ENCODE peak calls at places on chromosomes 13 and 19, in ten cellular contexts. One of them, this sample, is unnamed.
A peak's percentile ranks its signal among the peaks of the same experiment; 100 is the strongest.

GRCh38 chr13:34627905-34628682 is 314.0 kb upstream of the NBEA start:
- DNase-seq in cardiac muscle cell: no peak
- DNase-seq in heart left ventricle: no peak
- DNase-seq in esophagus squamous epithelium: no peak
- DNase-seq in pancreas: no peak
- DNase-seq in lower lobe of right lung: no peak
- DNase-seq in A673: no peak
- DNase-seq in caudate nucleus: no peak
- DNase-seq in endodermal cell: no peak
- DNase-seq in PC-9: no peak
- DNase-seq in this sample: no peak

GRCh38 chr19:58354478-58355030 is 1.3 kb upstream of the A1BG start:
- DNase-seq in heart left ventricle: no peak
- DNase-seq in endodermal cell: no peak
- DNase-seq in lower lobe of right lung: no peak
- DNase-seq in A673: no peak
- DNase-seq in cardiac muscle cell: no peak
- DNase-seq in caudate nucleus: no peak
- DNase-seq in esophagus squamous epithelium: no peak
- DNase-seq in pancreas: no peak
- DNase-seq in PC-9: no peak
- DNase-seq in this sample: no peak

GRCh38 chr13:41652735-41653361 is 195.5 kb downstream of the RGCC start:
- DNase-seq in A673: peak; percentile 52
- DNase-seq in cardiac muscle cell: peak; percentile 76
- DNase-seq in caudate nucleus: no peak
- DNase-seq in pancreas: no peak
- DNase-seq in heart left ventricle: no peak
- DNase-seq in endodermal cell: no peak
- DNase-seq in esophagus squamous epithelium: no peak
- DNase-seq in lower lobe of right lung: no peak
- DNase-seq in PC-9: peak; percentile 12
- DNase-seq in this sample: no peak

GRCh38 chr13:59086147-59086546 is 1077.6 kb downstream of the DIAPH3 start:
- DNase-seq in heart left ventricle: no peak
- DNase-seq in cardiac muscle cell: peak; percentile 29
- DNase-seq in pancreas: no peak
- DNase-seq in caudate nucleus: no peak
- DNase-seq in PC-9: no peak
- DNase-seq in esophagus squamous epithelium: no peak
- DNase-seq in lower lobe of right lung: no peak
- DNase-seq in endodermal cell: no peak
- DNase-seq in A673: peak; percentile 6
- DNase-seq in this sample: no peak

GRCh38 chr19:47613165-47614146 is 4.5 kb downstream of the BICRA start:
- DNase-seq in lower lobe of right lung: no peak
- DNase-seq in caudate nucleus: no peak
- DNase-seq in A673: peak; percentile 86
- DNase-seq in esophagus squamous epithelium: no peak
- DNase-seq in endodermal cell: peak; percentile 92
- DNase-seq in heart left ventricle: no peak
- DNase-seq in PC-9: no peak
- DNase-seq in pancreas: no peak
- DNase-seq in cardiac muscle cell: peak; percentile 77
- DNase-seq in this sample: peak; percentile 43

GRCh38 chr19:49912965-49913685 is 15.9 kb upstream of the ATF5 start:
- DNase-seq in cardiac muscle cell: no peak
- DNase-seq in endodermal cell: peak; percentile 80
- DNase-seq in lower lobe of right lung: no peak
- DNase-seq in esophagus squamous epithelium: no peak
- DNase-seq in caudate nucleus: no peak
- DNase-seq in heart left ventricle: peak; percentile 51
- DNase-seq in A673: no peak
- DNase-seq in pancreas: no peak
- DNase-seq in PC-9: no peak
- DNase-seq in this sample: no peak

GRCh38 chr13:56735537-56735942 is 405.2 kb upstream of the PRR20A start:
- DNase-seq in esophagus squamous epithelium: no peak
- DNase-seq in heart left ventricle: peak; percentile 28
- DNase-seq in lower lobe of right lung: no peak
- DNase-seq in caudate nucleus: no peak
- DNase-seq in PC-9: no peak
- DNase-seq in cardiac muscle cell: no peak
- DNase-seq in pancreas: no peak
- DNase-seq in endodermal cell: peak; percentile 83
- DNase-seq in A673: no peak
- DNase-seq in this sample: no peak

GRCh38 chr13:24631922-24632321 is 48.3 kb upstream of the ATP12A start:
- DNase-seq in lower lobe of right lung: no peak
- DNase-seq in heart left ventricle: no peak
- DNase-seq in esophagus squamous epithelium: no peak
- DNase-seq in A673: no peak
- DNase-seq in cardiac muscle cell: no peak
- DNase-seq in pancreas: no peak
- DNase-seq in PC-9: no peak
- DNase-seq in endodermal cell: no peak
- DNase-seq in caudate nucleus: no peak
- DNase-seq in this sample: no peak

GRCh38 chr13:95787356-95788099 is 110.6 kb downstream of the DNAJC3 start:
- DNase-seq in esophagus squamous epithelium: no peak
- DNase-seq in pancreas: peak; percentile 26
- DNase-seq in lower lobe of right lung: no peak
- DNase-seq in A673: no peak
- DNase-seq in PC-9: no peak
- DNase-seq in caudate nucleus: no peak
- DNase-seq in endodermal cell: no peak
- DNase-seq in cardiac muscle cell: no peak
- DNase-seq in heart left ventricle: no peak
- DNase-seq in this sample: no peak

GRCh38 chr13:95781016-95781415 is 104.1 kb downstream of the DNAJC3 start:
- DNase-seq in A673: no peak
- DNase-seq in endodermal cell: no peak
- DNase-seq in esophagus squamous epithelium: no peak
- DNase-seq in pancreas: no peak
- DNase-seq in heart left ventricle: no peak
- DNase-seq in cardiac muscle cell: no peak
- DNase-seq in lower lobe of right lung: no peak
- DNase-seq in caudate nucleus: no peak
- DNase-seq in PC-9: no peak
- DNase-seq in this sample: no peak

GRCh38 chr13:95784161-95784880 is 107.4 kb downstream of the DNAJC3 start:
- DNase-seq in heart left ventricle: no peak
- DNase-seq in cardiac muscle cell: peak; percentile 90
- DNase-seq in PC-9: no peak
- DNase-seq in caudate nucleus: no peak
- DNase-seq in lower lobe of right lung: no peak
- DNase-seq in endodermal cell: no peak
- DNase-seq in esophagus squamous epithelium: no peak
- DNase-seq in A673: no peak
- DNase-seq in pancreas: no peak
- DNase-seq in this sample: no peak

GRCh38 chr13:95784891-95785290 is 108.0 kb downstream of the DNAJC3 start:
- DNase-seq in esophagus squamous epithelium: no peak
- DNase-seq in PC-9: no peak
- DNase-seq in cardiac muscle cell: peak; percentile 49
- DNase-seq in endodermal cell: no peak
- DNase-seq in A673: no peak
- DNase-seq in caudate nucleus: no peak
- DNase-seq in lower lobe of right lung: no peak
- DNase-seq in pancreas: no peak
- DNase-seq in heart left ventricle: no peak
- DNase-seq in this sample: no peak

DNA sequence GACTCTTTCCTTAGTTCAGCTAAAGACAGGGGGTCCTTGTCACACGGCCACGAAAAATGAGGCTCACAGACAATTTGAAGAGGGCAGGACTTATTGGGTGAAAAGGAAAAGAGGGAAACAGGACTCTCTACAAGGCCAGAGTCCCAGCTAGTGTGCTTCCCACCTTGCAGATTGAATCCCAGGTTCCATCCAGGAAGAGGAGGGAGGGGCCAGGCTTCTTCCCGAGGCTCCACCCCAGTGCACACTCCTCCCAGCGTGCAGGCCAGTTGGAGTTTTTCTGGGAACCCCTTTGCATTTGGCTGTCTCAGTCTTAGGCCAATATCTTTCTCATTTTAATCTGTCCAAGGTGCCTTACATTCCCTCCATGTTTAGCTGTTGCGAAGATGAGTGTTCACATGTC is 106.8 kb downstream of the DNAJC3 start:
- DNase-seq in cardiac muscle cell: no peak
- DNase-seq in heart left ventricle: no peak
- DNase-seq in endodermal cell: no peak
- DNase-seq in PC-9: no peak
- DNase-seq in esophagus squamous epithelium: no peak
- DNase-seq in A673: no peak
- DNase-seq in pancreas: no peak
- DNase-seq in lower lobe of right lung: no peak
- DNase-seq in caudate nucleus: no peak
- DNase-seq in this sample: no peak
- H3K27ac ChIP-seq in cardiac muscle cell: no peak overlapping the region
- H3K27ac ChIP-seq in heart left ventricle: no peak overlapping the region
- H3K27ac ChIP-seq in endodermal cell: no peak overlapping the region
- H3K27ac ChIP-seq in PC-9: no peak overlapping the region
- H3K27ac ChIP-seq in esophagus squamous epithelium: no peak overlapping the region
- H3K27ac ChIP-seq in A673: no peak overlapping the region
- H3K27ac ChIP-seq in pancreas: no peak overlapping the region
- H3K27ac ChIP-seq in lower lobe of right lung: no peak overlapping the region
- H3K27ac ChIP-seq in caudate nucleus: no peak overlapping the region
- H3K27ac ChIP-seq in this sample: no peak overlapping the region

DNA sequence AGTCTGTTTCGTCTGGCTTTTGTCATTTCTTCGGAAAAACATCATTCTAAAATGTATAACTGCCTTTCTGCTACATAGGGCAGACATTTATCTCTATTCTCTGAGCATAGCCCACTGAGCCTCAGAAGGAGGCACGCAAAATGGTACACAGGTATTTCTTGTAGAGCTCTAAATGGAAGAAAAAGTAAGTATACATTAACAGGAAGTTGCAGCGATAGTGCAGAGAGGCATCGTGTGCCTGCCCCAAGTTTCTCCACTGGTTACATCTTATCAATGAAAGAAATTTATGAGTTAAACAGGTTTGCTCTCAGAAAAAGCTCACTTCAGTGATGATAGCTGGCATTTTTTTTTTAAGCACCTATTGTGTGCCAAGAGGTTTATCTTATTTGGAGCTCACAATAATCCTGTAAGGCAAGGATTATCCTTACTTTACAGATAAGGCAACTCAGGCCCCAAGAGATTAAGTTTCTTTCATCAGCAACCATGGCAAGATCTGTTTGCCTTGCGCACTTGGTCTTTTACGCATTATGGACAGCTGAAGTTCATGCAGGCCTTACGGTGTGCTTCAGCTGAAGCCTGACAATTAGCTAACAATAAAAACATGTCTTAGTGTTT is 1.2 kb upstream of the RCBTB2 start:
- DNase-seq in cardiac muscle cell: no peak
- DNase-seq in heart left ventricle: no peak
- DNase-seq in PC-9: no peak
- DNase-seq in esophagus squamous epithelium: no peak
- DNase-seq in A673: no peak
- DNase-seq in endodermal cell: no peak
- DNase-seq in lower lobe of right lung: no peak
- DNase-seq in caudate nucleus: no peak
- DNase-seq in pancreas: no peak
- DNase-seq in this sample: no peak
- H3K27ac ChIP-seq in cardiac muscle cell: peak overlapping the region; percentile 93
- H3K27ac ChIP-seq in heart left ventricle: no peak overlapping the region
- H3K27ac ChIP-seq in PC-9: no peak overlapping the region
- H3K27ac ChIP-seq in esophagus squamous epithelium: peak overlapping the region; percentile 99
- H3K27ac ChIP-seq in A673: no peak overlapping the region
- H3K27ac ChIP-seq in endodermal cell: no peak overlapping the region
- H3K27ac ChIP-seq in lower lobe of right lung: peak overlapping the region; percentile 98
- H3K27ac ChIP-seq in caudate nucleus: no peak overlapping the region
- H3K27ac ChIP-seq in pancreas: no peak overlapping the region
- H3K27ac ChIP-seq in this sample: no peak overlapping the region

GRCh38 chr13:49936085-49936942 is at the start of gene SPRYD7:
- DNase-seq in esophagus squamous epithelium: peak; percentile 83
- DNase-seq in A673: peak; percentile 95
- DNase-seq in endodermal cell: peak; percentile 100
- DNase-seq in lower lobe of right lung: peak; percentile 99
- DNase-seq in cardiac muscle cell: peak; percentile 99
- DNase-seq in PC-9: peak; percentile 99
- DNase-seq in caudate nucleus: peak; percentile 95
- DNase-seq in heart left ventricle: peak; percentile 99
- DNase-seq in pancreas: peak; percentile 98
- DNase-seq in this sample: peak; percentile 84

GRCh38 chr13:49936943-49937273 is 768 bp upstream of the SPRYD7 start:
- DNase-seq in PC-9: no peak
- DNase-seq in heart left ventricle: peak; percentile 66
- DNase-seq in cardiac muscle cell: peak; percentile 11
- DNase-seq in esophagus squamous epithelium: no peak
- DNase-seq in A673: no peak
- DNase-seq in pancreas: no peak
- DNase-seq in lower lobe of right lung: no peak
- DNase-seq in endodermal cell: peak; percentile 73
- DNase-seq in caudate nucleus: no peak
- DNase-seq in this sample: no peak

GRCh38 chr13:49938274-49938673 is 2.1 kb upstream of the SPRYD7 start:
- DNase-seq in esophagus squamous epithelium: no peak
- DNase-seq in lower lobe of right lung: no peak
- DNase-seq in PC-9: no peak
- DNase-seq in heart left ventricle: no peak
- DNase-seq in pancreas: peak; percentile 19
- DNase-seq in caudate nucleus: no peak
- DNase-seq in endodermal cell: no peak
- DNase-seq in A673: no peak
- DNase-seq in cardiac muscle cell: no peak
- DNase-seq in this sample: no peak

GRCh38 chr13:49935171-49936084 is 712 bp downstream of the SPRYD7 start:
- DNase-seq in lower lobe of right lung: peak; percentile 70
- DNase-seq in cardiac muscle cell: peak; percentile 67
- DNase-seq in A673: peak; percentile 47
- DNase-seq in caudate nucleus: no peak
- DNase-seq in endodermal cell: peak; percentile 85
- DNase-seq in pancreas: no peak
- DNase-seq in PC-9: peak; percentile 49
- DNase-seq in esophagus squamous epithelium: peak; percentile 35
- DNase-seq in heart left ventricle: no peak
- DNase-seq in this sample: peak; percentile 44

GRCh38 chr13:49938921-49939320 is 2.8 kb upstream of the SPRYD7 start:
- DNase-seq in caudate nucleus: no peak
- DNase-seq in pancreas: peak; percentile 78
- DNase-seq in PC-9: no peak
- DNase-seq in heart left ventricle: no peak
- DNase-seq in esophagus squamous epithelium: no peak
- DNase-seq in A673: no peak
- DNase-seq in cardiac muscle cell: no peak
- DNase-seq in lower lobe of right lung: no peak
- DNase-seq in endodermal cell: no peak
- DNase-seq in this sample: no peak
- H3K27ac ChIP-seq in caudate nucleus: no peak overlapping the region
- H3K27ac ChIP-seq in pancreas: no peak overlapping the region
- H3K27ac ChIP-seq in PC-9: no peak overlapping the region
- H3K27ac ChIP-seq in heart left ventricle: peak overlapping the region; percentile 11
- H3K27ac ChIP-seq in esophagus squamous epithelium: peak overlapping the region; percentile 53
- H3K27ac ChIP-seq in A673: no peak overlapping the region
- H3K27ac ChIP-seq in cardiac muscle cell: no peak overlapping the region
- H3K27ac ChIP-seq in lower lobe of right lung: no peak overlapping the region
- H3K27ac ChIP-seq in endodermal cell: no peak overlapping the region
- H3K27ac ChIP-seq in this sample: no peak overlapping the region

DNA sequence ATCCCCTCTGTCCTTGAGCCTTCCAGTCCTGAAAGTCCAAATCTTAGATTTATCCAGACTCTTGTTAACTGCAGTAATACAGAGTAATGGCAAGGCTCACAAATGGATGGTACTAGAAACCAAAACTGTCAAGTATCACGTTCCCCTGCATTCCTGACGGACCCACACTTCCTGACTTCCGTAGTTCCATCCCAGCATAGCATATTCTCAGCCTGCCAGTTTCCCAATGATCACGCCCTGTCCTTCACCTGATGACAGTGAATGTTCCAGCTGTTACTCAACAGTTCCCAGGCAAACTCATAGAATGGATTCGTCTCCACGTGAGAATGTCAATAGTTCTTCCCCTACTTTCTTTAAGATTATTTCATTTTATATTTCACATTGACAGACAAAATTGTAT is 33.6 kb downstream of the SLC7A1 start:
- DNase-seq in endodermal cell: peak; percentile 29
- DNase-seq in pancreas: no peak
- DNase-seq in lower lobe of right lung: no peak
- DNase-seq in esophagus squamous epithelium: no peak
- DNase-seq in PC-9: no peak
- DNase-seq in caudate nucleus: no peak
- DNase-seq in A673: no peak
- DNase-seq in heart left ventricle: no peak
- DNase-seq in cardiac muscle cell: peak; percentile 24
- DNase-seq in this sample: no peak
- H3K27ac ChIP-seq in endodermal cell: no peak overlapping the region
- H3K27ac ChIP-seq in pancreas: no peak overlapping the region
- H3K27ac ChIP-seq in lower lobe of right lung: no peak overlapping the region
- H3K27ac ChIP-seq in esophagus squamous epithelium: peak overlapping the region; percentile 80
- H3K27ac ChIP-seq in PC-9: no peak overlapping the region
- H3K27ac ChIP-seq in caudate nucleus: no peak overlapping the region
- H3K27ac ChIP-seq in A673: no peak overlapping the region
- H3K27ac ChIP-seq in heart left ventricle: no peak overlapping the region
- H3K27ac ChIP-seq in cardiac muscle cell: no peak overlapping the region
- H3K27ac ChIP-seq in this sample: no peak overlapping the region

This sample was measured in substantia nigra.